ENCODE peak calls at places on chromosomes 6 and 20, in seven cellular contexts. One of them, this sample, is unnamed.

GRCh38 chr6:47862731-47863130 is 80.9 kb downstream of the OPN5 start:
- DNase-seq in foreskin keratinocyte: no peak
- DNase-seq in mammary epithelial cell: no peak
- DNase-seq in CD4-positive, alpha-beta T cell: no peak
- DNase-seq in GM23248: no peak
- DNase-seq in sigmoid colon: no peak
- DNase-seq in right lobe of liver: no peak
- DNase-seq in this sample: no peak

GRCh38 chr20:58716476-58717277 is 24.1 kb downstream of the NPEPL1 start:
- DNase-seq in foreskin keratinocyte: no peak
- DNase-seq in mammary epithelial cell: no peak
- DNase-seq in CD4-positive, alpha-beta T cell: no peak
- DNase-seq in GM23248: no peak
- DNase-seq in sigmoid colon: peak
- DNase-seq in right lobe of liver: peak
- DNase-seq in this sample: peak

GRCh38 chr20:62875419-62876355 is 14.1 kb upstream of the TCFL5 start:
- DNase-seq in foreskin keratinocyte: peak
- DNase-seq in mammary epithelial cell: peak
- DNase-seq in CD4-positive, alpha-beta T cell: no peak
- DNase-seq in GM23248: peak
- DNase-seq in sigmoid colon: peak
- DNase-seq in right lobe of liver: no peak
- DNase-seq in this sample: no peak

GRCh38 chr6:39402239-39402751 is 79.8 kb upstream of the KCNK16 start:
- DNase-seq in foreskin keratinocyte: no peak
- DNase-seq in mammary epithelial cell: peak
- DNase-seq in CD4-positive, alpha-beta T cell: no peak
- DNase-seq in GM23248: peak
- DNase-seq in sigmoid colon: no peak
- DNase-seq in right lobe of liver: no peak
- DNase-seq in this sample: no peak

GRCh38 chr6:106872044-106872443 is 102.5 kb downstream of the CD24 start:
- DNase-seq in foreskin keratinocyte: peak
- DNase-seq in mammary epithelial cell: peak
- DNase-seq in CD4-positive, alpha-beta T cell: no peak
- DNase-seq in GM23248: peak
- DNase-seq in sigmoid colon: no peak
- DNase-seq in right lobe of liver: no peak
- DNase-seq in this sample: no peak

GRCh38 chr6:145267076-145267867 is 468.0 kb downstream of the EPM2A start:
- DNase-seq in foreskin keratinocyte: no peak
- DNase-seq in mammary epithelial cell: no peak
- DNase-seq in CD4-positive, alpha-beta T cell: no peak
- DNase-seq in GM23248: no peak
- DNase-seq in sigmoid colon: no peak
- DNase-seq in right lobe of liver: peak
- DNase-seq in this sample: no peak

GRCh38 chr6:121780325-121781313 is 345.2 kb downstream of the GJA1 start:
- DNase-seq in foreskin keratinocyte: peak
- DNase-seq in mammary epithelial cell: peak
- DNase-seq in CD4-positive, alpha-beta T cell: no peak
- DNase-seq in GM23248: peak
- DNase-seq in sigmoid colon: peak
- DNase-seq in right lobe of liver: no peak
- DNase-seq in this sample: peak

GRCh38 chr6:158653577-158654354 is 3.9 kb downstream of the SYTL3 start:
- DNase-seq in foreskin keratinocyte: no peak
- DNase-seq in mammary epithelial cell: no peak
- DNase-seq in CD4-positive, alpha-beta T cell: peak
- DNase-seq in GM23248: no peak
- DNase-seq in sigmoid colon: no peak
- DNase-seq in right lobe of liver: no peak
- DNase-seq in this sample: no peak

GRCh38 chr20:10218536-10219451 is at the start of gene SNAP25:
- DNase-seq in foreskin keratinocyte: peak
- DNase-seq in mammary epithelial cell: peak
- DNase-seq in CD4-positive, alpha-beta T cell: peak
- DNase-seq in GM23248: peak
- DNase-seq in sigmoid colon: peak
- DNase-seq in right lobe of liver: no peak
- DNase-seq in this sample: peak

GRCh38 chr6:52574709-52575489 is 2.0 kb downstream of the TRAM2 start:
- DNase-seq in foreskin keratinocyte: no peak
- DNase-seq in mammary epithelial cell: no peak
- DNase-seq in CD4-positive, alpha-beta T cell: peak
- DNase-seq in GM23248: peak
- DNase-seq in sigmoid colon: peak
- DNase-seq in right lobe of liver: no peak
- DNase-seq in this sample: peak

GRCh38 chr6:10759312-10759839 is 11.8 kb downstream of the TMEM14B start:
- DNase-seq in foreskin keratinocyte: peak
- DNase-seq in mammary epithelial cell: peak
- DNase-seq in CD4-positive, alpha-beta T cell: no peak
- DNase-seq in GM23248: peak
- DNase-seq in sigmoid colon: no peak
- DNase-seq in right lobe of liver: no peak
- DNase-seq in this sample: no peak

DNA sequence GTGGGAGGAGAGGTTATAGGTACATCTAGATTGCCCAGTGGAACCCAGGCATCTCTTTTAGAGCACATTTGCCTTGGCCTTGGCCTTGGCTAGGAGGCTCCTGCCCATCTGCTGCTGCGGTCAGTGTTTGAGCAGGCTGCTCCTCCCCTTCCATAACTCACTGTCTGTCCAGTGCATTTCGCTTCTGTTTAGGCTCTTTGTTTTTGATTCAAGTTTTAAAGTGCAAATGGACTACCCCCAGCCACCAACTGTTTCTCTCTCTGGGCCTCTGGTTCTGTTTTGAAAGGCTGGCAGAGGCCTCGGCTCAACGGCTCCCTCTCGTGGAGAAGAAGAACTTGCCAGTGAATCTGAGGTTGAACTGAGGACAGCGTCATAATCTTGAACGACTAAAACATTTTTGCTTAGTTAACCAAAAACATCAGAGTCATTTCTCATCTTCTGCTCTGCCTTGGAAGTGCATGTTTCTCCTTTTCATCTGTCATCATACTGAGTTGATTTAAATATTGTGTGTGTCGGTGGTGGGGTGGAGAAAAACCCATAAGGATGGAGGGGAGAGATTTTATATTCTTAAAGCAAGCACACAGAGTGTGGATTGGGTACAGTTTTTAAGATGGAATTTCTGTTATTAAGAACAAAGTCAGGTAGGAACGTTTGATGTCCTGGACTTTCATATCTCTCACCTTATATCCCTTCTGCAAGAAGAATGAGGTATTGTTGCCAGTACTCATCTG is 171.4 kb downstream of the DTNBP1 start:
- DNase-seq in foreskin keratinocyte: no peak
- DNase-seq in mammary epithelial cell: peak
- DNase-seq in CD4-positive, alpha-beta T cell: peak
- DNase-seq in GM23248: peak
- DNase-seq in sigmoid colon: peak
- DNase-seq in right lobe of liver: no peak
- DNase-seq in this sample: peak
- H3K27ac ChIP-seq in foreskin keratinocyte: no peak
- H3K27ac ChIP-seq in mammary epithelial cell: no peak
- H3K27ac ChIP-seq in CD4-positive, alpha-beta T cell: no peak
- H3K27ac ChIP-seq in GM23248: peak
- H3K27ac ChIP-seq in sigmoid colon: peak
- H3K27ac ChIP-seq in right lobe of liver: no peak
- H3K27ac ChIP-seq in this sample: no peak

DNA sequence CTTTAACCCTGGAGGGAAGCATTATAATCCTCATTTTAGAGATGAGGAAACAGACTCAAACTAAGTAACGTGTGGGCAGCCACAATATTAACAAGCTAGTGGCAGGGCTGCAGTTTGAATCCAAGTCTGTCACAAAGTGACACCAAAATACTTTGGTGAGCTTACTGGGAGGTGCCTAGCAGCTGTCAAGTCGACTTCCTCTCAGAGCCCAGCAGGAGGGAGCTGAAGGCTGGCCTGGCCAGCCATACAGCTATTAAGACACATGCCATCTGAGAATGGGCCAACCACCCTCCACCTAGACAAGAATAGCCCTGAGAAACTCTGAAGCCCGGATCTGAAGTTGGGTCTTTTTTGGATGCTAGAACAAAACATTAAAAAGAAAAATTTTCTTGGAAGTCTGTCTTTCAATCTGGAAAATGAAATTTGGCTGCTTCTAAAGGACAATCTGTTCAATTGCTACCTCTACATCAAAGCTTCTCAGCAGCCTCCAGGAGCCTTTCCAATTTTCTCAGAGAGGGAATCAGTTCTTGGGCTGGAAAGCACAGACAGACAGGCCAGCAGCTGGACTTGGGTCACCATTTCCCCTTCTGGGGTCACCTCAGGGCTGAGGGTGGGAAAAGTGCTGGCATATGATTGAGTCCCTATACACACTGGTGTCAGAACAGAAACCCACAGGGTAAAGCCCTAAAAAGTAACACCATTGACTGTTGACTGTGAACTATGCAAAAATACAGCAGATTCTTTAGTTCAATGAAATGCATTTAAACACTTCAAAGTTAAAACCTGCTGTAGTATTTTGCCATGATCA is 43.0 kb downstream of the UQCC1 start:
- DNase-seq in foreskin keratinocyte: no peak
- DNase-seq in mammary epithelial cell: no peak
- DNase-seq in CD4-positive, alpha-beta T cell: no peak
- DNase-seq in GM23248: peak
- DNase-seq in sigmoid colon: no peak
- DNase-seq in right lobe of liver: no peak
- DNase-seq in this sample: no peak
- H3K27ac ChIP-seq in foreskin keratinocyte: no peak
- H3K27ac ChIP-seq in mammary epithelial cell: no peak
- H3K27ac ChIP-seq in CD4-positive, alpha-beta T cell: no peak
- H3K27ac ChIP-seq in GM23248: no peak
- H3K27ac ChIP-seq in sigmoid colon: no peak
- H3K27ac ChIP-seq in right lobe of liver: no peak
- H3K27ac ChIP-seq in this sample: no peak

GRCh38 chr20:46816097-46816496 is 78.5 kb upstream of the EYA2 start:
- DNase-seq in foreskin keratinocyte: no peak
- DNase-seq in mammary epithelial cell: no peak
- DNase-seq in CD4-positive, alpha-beta T cell: no peak
- DNase-seq in GM23248: no peak
- DNase-seq in sigmoid colon: no peak
- DNase-seq in right lobe of liver: no peak
- DNase-seq in this sample: no peak

GRCh38 chr20:46811328-46812084 is 83.1 kb upstream of the EYA2 start:
- DNase-seq in foreskin keratinocyte: no peak
- DNase-seq in mammary epithelial cell: no peak
- DNase-seq in CD4-positive, alpha-beta T cell: no peak
- DNase-seq in GM23248: no peak
- DNase-seq in sigmoid colon: no peak
- DNase-seq in right lobe of liver: no peak
- DNase-seq in this sample: no peak

GRCh38 chr20:46816916-46817638 is 77.6 kb upstream of the EYA2 start:
- DNase-seq in foreskin keratinocyte: no peak
- DNase-seq in mammary epithelial cell: no peak
- DNase-seq in CD4-positive, alpha-beta T cell: no peak
- DNase-seq in GM23248: peak
- DNase-seq in sigmoid colon: no peak
- DNase-seq in right lobe of liver: no peak
- DNase-seq in this sample: no peak

GRCh38 chr20:46810442-46811327 is 84.0 kb upstream of the EYA2 start:
- DNase-seq in foreskin keratinocyte: no peak
- DNase-seq in mammary epithelial cell: no peak
- DNase-seq in CD4-positive, alpha-beta T cell: no peak
- DNase-seq in GM23248: no peak
- DNase-seq in sigmoid colon: no peak
- DNase-seq in right lobe of liver: no peak
- DNase-seq in this sample: no peak

GRCh38 chr20:46814366-46815232 is 80.0 kb upstream of the EYA2 start:
- DNase-seq in foreskin keratinocyte: peak
- DNase-seq in mammary epithelial cell: peak
- DNase-seq in CD4-positive, alpha-beta T cell: no peak
- DNase-seq in GM23248: peak
- DNase-seq in sigmoid colon: no peak
- DNase-seq in right lobe of liver: no peak
- DNase-seq in this sample: no peak
- H3K27ac ChIP-seq in foreskin keratinocyte: no peak
- H3K27ac ChIP-seq in mammary epithelial cell: no peak
- H3K27ac ChIP-seq in CD4-positive, alpha-beta T cell: no peak
- H3K27ac ChIP-seq in GM23248: no peak
- H3K27ac ChIP-seq in sigmoid colon: no peak
- H3K27ac ChIP-seq in right lobe of liver: no peak
- H3K27ac ChIP-seq in this sample: no peak

GRCh38 chr20:22586645-22587310 is 2.4 kb upstream of the FOXA2 start:
- DNase-seq in foreskin keratinocyte: no peak
- DNase-seq in mammary epithelial cell: no peak
- DNase-seq in CD4-positive, alpha-beta T cell: no peak
- DNase-seq in GM23248: peak
- DNase-seq in sigmoid colon: no peak
- DNase-seq in right lobe of liver: peak
- DNase-seq in this sample: no peak

GRCh38 chr20:22584630-22584921 is 204 bp upstream of the FOXA2 start:
- DNase-seq in foreskin keratinocyte: no peak
- DNase-seq in mammary epithelial cell: no peak
- DNase-seq in CD4-positive, alpha-beta T cell: no peak
- DNase-seq in GM23248: no peak
- DNase-seq in sigmoid colon: no peak
- DNase-seq in right lobe of liver: peak
- DNase-seq in this sample: peak

GRCh38 chr20:22584922-22585785 is 782 bp upstream of the FOXA2 start:
- DNase-seq in foreskin keratinocyte: no peak
- DNase-seq in mammary epithelial cell: no peak
- DNase-seq in CD4-positive, alpha-beta T cell: no peak
- DNase-seq in GM23248: no peak
- DNase-seq in sigmoid colon: no peak
- DNase-seq in right lobe of liver: peak
- DNase-seq in this sample: no peak

GRCh38 chr20:22583773-22584629 is at the start of gene FOXA2:
- DNase-seq in foreskin keratinocyte: no peak
- DNase-seq in mammary epithelial cell: no peak
- DNase-seq in CD4-positive, alpha-beta T cell: no peak
- DNase-seq in GM23248: no peak
- DNase-seq in sigmoid colon: no peak
- DNase-seq in right lobe of liver: peak
- DNase-seq in this sample: peak

GRCh38 chr20:22585786-22586493 is 1.6 kb upstream of the FOXA2 start:
- DNase-seq in foreskin keratinocyte: no peak
- DNase-seq in mammary epithelial cell: no peak
- DNase-seq in CD4-positive, alpha-beta T cell: no peak
- DNase-seq in GM23248: no peak
- DNase-seq in sigmoid colon: no peak
- DNase-seq in right lobe of liver: no peak
- DNase-seq in this sample: peak
- H3K27ac ChIP-seq in foreskin keratinocyte: no peak
- H3K27ac ChIP-seq in mammary epithelial cell: no peak
- H3K27ac ChIP-seq in CD4-positive, alpha-beta T cell: no peak
- H3K27ac ChIP-seq in GM23248: no peak
- H3K27ac ChIP-seq in sigmoid colon: no peak
- H3K27ac ChIP-seq in right lobe of liver: no peak
- H3K27ac ChIP-seq in this sample: peak

GRCh38 chr6:19842030-19842429 is 4.9 kb downstream of the ID4 start:
- DNase-seq in foreskin keratinocyte: no peak
- DNase-seq in mammary epithelial cell: no peak
- DNase-seq in CD4-positive, alpha-beta T cell: no peak
- DNase-seq in GM23248: no peak
- DNase-seq in sigmoid colon: no peak
- DNase-seq in right lobe of liver: no peak
- DNase-seq in this sample: no peak
- H3K27ac ChIP-seq in foreskin keratinocyte: no peak
- H3K27ac ChIP-seq in mammary epithelial cell: no peak
- H3K27ac ChIP-seq in CD4-positive, alpha-beta T cell: no peak
- H3K27ac ChIP-seq in GM23248: no peak
- H3K27ac ChIP-seq in sigmoid colon: no peak
- H3K27ac ChIP-seq in right lobe of liver: no peak
- H3K27ac ChIP-seq in this sample: no peak